ENCODE peak calls at places on chromosomes 11 and 22, in five cellular contexts. Z is GM23338, M is PC-9, Y is mammary epithelial cell, I is GM12878. R is an unnamed sample.

GRCh38 chr11:24932110-24933000 is 435.5 kb downstream of the LUZP2 start:
- DNase-seq in M (no peak), I (no peak), Z (no peak), Y (no peak), R (no peak)

GRCh38 chr11:75195164-75195962 is 44.5 kb downstream of the SLCO2B1 start:
- DNase-seq in M (no peak), Z (no peak), Y (no peak), I (no peak), R (no peak)

GRCh38 chr11:119361056-119361787 is 14.7 kb upstream of the MFRP start:
- DNase-seq in Z (peak; percentile 88), Y (peak; percentile 87), I (no peak), M (peak; percentile 93), R (peak; percentile 73)

GRCh38 chr11:85949798-85950197 is 94.6 kb downstream of the CCDC83 start:
- DNase-seq in Z (no peak), M (no peak), Y (no peak), I (no peak), R (no peak)

GRCh38 chr11:33622231-33622630 is 78.4 kb downstream of the C11orf91 start:
- DNase-seq in Y (peak; percentile 42), Z (no peak), M (no peak), I (no peak), R (peak; percentile 85)

GRCh38 chr11:27373392-27373791 is 10.4 kb upstream of the CCDC34 start:
- DNase-seq in M (no peak), I (no peak), Y (no peak), Z (no peak), R (no peak)

GRCh38 chr22:44882226-44882905 is 127.4 kb downstream of the PHF21B start:
- DNase-seq in Z (peak; percentile 39), M (no peak), I (no peak), Y (no peak), R (no peak)

GRCh38 chr22:49715450-49715849 is 112.2 kb downstream of the BRD1 start:
- DNase-seq in I (no peak), Z (no peak), Y (no peak), M (no peak), R (no peak)

DNA sequence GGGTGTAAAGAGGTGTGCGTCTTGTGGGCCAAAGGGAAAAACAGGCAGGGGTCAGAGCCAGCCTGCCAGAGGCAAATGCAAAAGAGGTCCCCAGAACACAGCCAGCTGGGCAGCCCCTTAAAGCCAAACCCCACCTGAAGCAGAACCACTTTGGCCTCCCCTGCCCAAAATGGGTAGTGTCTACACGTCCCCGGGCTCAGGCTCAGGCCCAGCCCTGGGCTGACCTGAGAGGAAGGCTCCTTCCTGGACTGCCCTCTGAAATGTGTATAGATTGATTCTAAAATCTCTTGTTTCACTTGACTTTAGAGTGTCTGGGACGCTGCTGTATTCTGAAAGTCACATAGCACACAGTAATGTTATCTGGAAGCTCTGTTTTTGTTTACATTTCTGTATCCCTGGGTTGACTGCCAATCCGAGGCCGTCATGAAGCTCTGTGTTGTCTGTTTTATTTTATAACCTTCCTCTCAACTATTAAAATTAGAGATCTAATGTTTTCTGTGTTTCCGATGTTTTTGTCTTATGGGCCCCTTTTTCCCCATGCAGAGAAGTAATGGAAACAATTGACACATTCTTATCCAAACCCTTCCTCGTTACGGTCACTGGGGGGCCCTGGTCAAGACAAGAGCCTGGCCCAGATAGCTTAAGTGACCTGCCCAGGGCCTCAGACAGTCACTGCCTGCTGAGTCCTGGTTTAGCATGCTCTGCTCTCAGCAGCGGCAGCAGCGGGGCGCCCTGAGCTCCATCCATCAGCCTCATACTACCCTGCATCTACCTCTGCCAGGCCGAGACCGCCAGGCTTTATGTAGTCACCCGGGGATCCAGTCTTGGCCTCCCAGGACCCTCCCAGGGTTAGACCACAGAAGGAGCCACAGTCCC is 10.1 kb downstream of the OVOL1 start:
- DNase-seq in M (no peak), Z (peak; percentile 41), Y (no peak), I (no peak), R (no peak)
- TF ChIP-seq EZH2 in M (no peak), Z (no peak), Y (no peak), I (no peak), R (no peak)

GRCh38 chr22:40634119-40634903 is 2.2 kb downstream of the MRTFA start:
- DNase-seq in M (no peak), Y (no peak), I (no peak), Z (no peak), R (no peak)
- H3K4me2 ChIP-seq in M (peak overlapping the region; percentile 99), Y (peak overlapping the region; percentile 98), I (peak overlapping the region; percentile 59), Z (peak overlapping the region; percentile 92), R (peak overlapping the region; percentile 95)

GRCh38 chr11:20278727-20279126 is 84.8 kb upstream of the HTATIP2 start:
- DNase-seq in M (no peak), Y (no peak), Z (no peak), I (no peak), R (peak; percentile 8)

GRCh38 chr11:20275987-20276660 is 87.4 kb upstream of the HTATIP2 start:
- DNase-seq in I (no peak), Z (no peak), Y (no peak), M (no peak), R (peak; percentile 23)

GRCh38 chr11:20277014-20277413 is 86.5 kb upstream of the HTATIP2 start:
- DNase-seq in Y (no peak), M (no peak), Z (no peak), I (no peak), R (no peak)

GRCh38 chr11:20276661-20277000 is 86.9 kb upstream of the HTATIP2 start:
- DNase-seq in I (no peak), M (no peak), Z (no peak), Y (no peak), R (no peak)

DNA sequence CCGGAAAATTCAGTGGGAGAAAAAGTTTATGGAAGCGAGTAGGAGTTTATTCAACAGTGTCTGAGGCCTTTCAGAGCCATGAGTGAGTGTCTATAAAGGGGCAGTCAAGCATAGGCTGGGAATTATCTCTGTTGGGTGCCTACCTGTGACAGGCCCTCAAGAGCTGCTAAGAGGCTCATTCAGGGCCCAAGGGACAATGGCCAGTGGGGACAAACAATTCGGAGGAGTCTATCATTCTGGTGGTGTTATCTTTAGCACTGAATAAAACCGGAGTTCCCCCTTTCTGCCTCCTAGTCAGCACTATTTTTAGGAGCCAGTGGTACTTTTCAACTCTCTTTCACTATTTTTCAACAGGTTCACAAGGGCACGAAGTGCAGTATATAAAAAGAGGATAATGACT is 89.5 kb upstream of the HTATIP2 start:
- DNase-seq in Y (no peak), M (no peak), I (no peak), Z (no peak), R (no peak)
- TF ChIP-seq EZH2 in Y (no peak), M (no peak), I (no peak), Z (no peak), R (no peak)

GRCh38 chr11:68013611-68014156 is 3.6 kb downstream of the ALDH3B1 start:
- DNase-seq in Z (no peak), M (no peak), I (no peak), Y (no peak), R (no peak)

GRCh38 chr11:68012044-68012842 is 2.1 kb downstream of the ALDH3B1 start:
- DNase-seq in Y (no peak), Z (no peak), I (no peak), M (peak; percentile 39), R (no peak)

GRCh38 chr11:68011046-68011943 is 1.2 kb downstream of the ALDH3B1 start:
- DNase-seq in Z (no peak), Y (no peak), M (peak; percentile 31), I (no peak), R (no peak)

GRCh38 chr11:68014157-68014965 is 4.2 kb downstream of the ALDH3B1 start:
- DNase-seq in I (no peak), Z (no peak), M (peak; percentile 96), Y (peak; percentile 76), R (peak; percentile 73)

DNA sequence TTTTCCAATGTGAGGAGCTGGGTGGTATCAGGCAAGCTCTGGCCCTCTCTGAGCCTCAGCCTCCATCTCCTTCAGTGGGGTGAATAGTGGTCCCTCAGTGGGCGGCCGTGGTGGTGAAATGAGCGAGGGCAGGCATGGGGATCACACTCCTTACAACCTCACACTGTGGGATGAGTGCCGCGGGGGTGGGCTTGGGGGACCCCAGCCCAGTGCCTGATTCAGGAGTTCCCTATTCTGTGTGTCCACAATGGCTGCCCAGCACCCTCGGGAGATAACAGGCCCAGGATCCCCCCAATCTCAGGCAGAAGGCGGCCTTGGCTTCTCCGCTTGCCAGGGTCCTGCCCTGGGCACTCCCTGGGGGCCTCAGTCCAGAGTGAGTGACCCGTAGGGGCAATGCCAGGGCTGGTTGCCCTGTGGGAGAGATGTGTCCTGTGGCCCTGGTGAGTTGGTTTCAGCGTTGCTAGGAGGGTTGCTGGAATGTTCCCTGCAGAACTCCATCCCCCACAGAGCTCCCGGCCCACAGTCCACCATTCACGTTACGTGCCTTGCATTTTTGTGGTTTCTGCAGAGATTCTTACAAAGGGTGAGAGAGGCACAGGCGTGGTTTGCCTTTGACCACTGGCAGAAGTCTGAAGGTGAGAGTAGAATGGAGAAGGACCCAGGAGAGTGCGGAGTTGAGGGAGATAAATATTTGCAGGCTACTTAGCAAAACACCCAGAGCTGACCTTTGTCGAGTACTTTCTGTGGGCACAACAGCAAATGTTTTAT is 2.9 kb downstream of the ALDH3B1 start:
- DNase-seq in M (peak; percentile 99), Y (peak; percentile 91), I (no peak), Z (no peak), R (peak; percentile 96)
- H3K4me2 ChIP-seq in M (peak overlapping the region; percentile 81), Y (peak overlapping the region; percentile 81), I (no peak overlapping the region), Z (no peak overlapping the region), R (peak overlapping the region; percentile 70)